ENCODE peak calls at places on chromosome 11, in four cellular contexts. P is foreskin fibroblast; Y is CD4-positive, alpha-beta memory T cell; D is H1. H is an unnamed sample.

GRCh38 chr11:21625982-21626381 is 566.9 kb upstream of the ANO5 start:
- DNase-seq in Y (no peak), P (no peak), D (no peak), H (peak)

GRCh38 chr11:6612816-6613136 is 760 bp upstream of the TAF10 start:
- DNase-seq in Y (no peak), P (no peak), D (peak), H (no peak)

GRCh38 chr11:6568191-6568918 is 35.1 kb downstream of the RRP8 start:
- DNase-seq in Y (no peak), D (peak), P (peak), H (peak)

GRCh38 chr11:69280994-69281393 is 13.0 kb upstream of the MYEOV start:
- DNase-seq in D (no peak), P (peak), Y (no peak), H (peak)

GRCh38 chr11:70544067-70544773 is 145.9 kb downstream of the CTTN start:
- DNase-seq in Y (no peak), D (no peak), P (no peak), H (no peak)

GRCh38 chr11:122365545-122366380 is 249.7 kb upstream of the BLID start:
- DNase-seq in P (peak), D (no peak), Y (no peak), H (no peak)

GRCh38 chr11:104124979-104125378 is 39.0 kb downstream of the PDGFD start:
- DNase-seq in Y (no peak), P (peak), D (no peak), H (no peak)

GRCh38 chr11:103545551-103545950 is 436.3 kb downstream of the DYNC2H1 start:
- DNase-seq in Y (no peak), P (no peak), D (no peak), H (no peak)

GRCh38 chr11:95700471-95700817 is 89.1 kb downstream of the FAM76B start:
- DNase-seq in P (no peak), Y (peak), D (no peak), H (no peak)

GRCh38 chr11:12053606-12054361 is 45.4 kb upstream of the DKK3 start:
- DNase-seq in Y (no peak), D (no peak), P (peak), H (no peak)

GRCh38 chr11:65066315-65066714 is 8.0 kb upstream of the NAALADL1 start:
- DNase-seq in P (no peak), D (no peak), Y (no peak), H (no peak)

GRCh38 chr11:65064847-65065240 is 6.5 kb upstream of the NAALADL1 start:
- DNase-seq in P (no peak), Y (no peak), D (no peak), H (no peak)

GRCh38 chr11:65067446-65067845 is 9.1 kb upstream of the NAALADL1 start:
- DNase-seq in Y (no peak), P (no peak), D (no peak), H (no peak)

GRCh38 chr11:65065898-65066297 is 7.5 kb upstream of the NAALADL1 start:
- DNase-seq in P (no peak), Y (no peak), D (no peak), H (no peak)

GRCh38 chr11:65066805-65067291 is 8.5 kb upstream of the NAALADL1 start:
- DNase-seq in P (no peak), Y (no peak), D (peak), H (no peak)
- H3K4me3 ChIP-seq in P (no peak), Y (no peak), D (no peak), H (no peak)

GRCh38 chr11:63874511-63874910 is 35.6 kb downstream of the MARK2 start:
- DNase-seq in D (no peak), P (no peak), Y (no peak), H (no peak)

GRCh38 chr11:63870351-63871197 is 31.7 kb downstream of the MARK2 start:
- DNase-seq in Y (no peak), P (peak), D (no peak), H (no peak)

GRCh38 chr11:63871962-63872832 is 33.3 kb downstream of the MARK2 start:
- DNase-seq in D (no peak), P (peak), Y (no peak), H (peak)

GRCh38 chr11:63873381-63873780 is 34.5 kb downstream of the MARK2 start:
- DNase-seq in Y (no peak), D (no peak), P (no peak), H (no peak)

GRCh38 chr11:63872833-63873201 is 33.9 kb downstream of the MARK2 start:
- DNase-seq in Y (no peak), D (no peak), P (no peak), H (no peak)
- H3K4me3 ChIP-seq in Y (no peak), D (no peak), P (no peak), H (no peak)

DNA sequence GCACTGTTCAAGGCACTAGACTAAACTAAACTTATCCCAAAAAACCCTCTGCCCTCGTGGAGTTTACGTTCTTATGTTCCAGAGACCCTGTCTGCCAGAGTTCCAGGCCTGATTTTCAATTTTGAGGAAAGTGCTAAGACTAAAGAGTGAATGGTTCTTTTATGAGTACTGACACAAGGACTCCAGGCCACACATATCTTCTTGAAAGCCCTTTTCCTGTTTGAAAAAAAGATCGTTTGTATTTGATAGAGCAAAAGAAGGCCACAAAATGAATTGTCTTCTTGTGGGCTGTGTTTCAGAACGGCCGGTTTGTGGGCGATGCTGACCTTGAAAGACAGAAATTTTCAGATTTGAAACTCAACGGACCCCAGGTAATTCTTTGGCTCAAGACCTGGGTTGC is 32.1 kb downstream of the CTNND1 start:
- DNase-seq in P (no peak), D (no peak), Y (no peak), H (no peak)
- H3K4me3 ChIP-seq in P (no peak), D (no peak), Y (no peak), H (no peak)

GRCh38 chr11:60769811-60770210 is 13.1 kb downstream of the MS4A15 start:
- DNase-seq in D (no peak), Y (no peak), P (no peak), H (no peak)
- H3K4me3 ChIP-seq in D (no peak), Y (no peak), P (no peak), H (no peak)

GRCh38 chr11:110857885-110858555 is 145.8 kb upstream of the ARHGAP20 start:
- DNase-seq in Y (no peak), D (no peak), P (peak), H (peak)
- H3K4me3 ChIP-seq in Y (no peak), D (no peak), P (no peak), H (no peak)

GRCh38 chr11:76798656-76799055 is 15.5 kb downstream of the TSKU start:
- DNase-seq in Y (no peak), D (no peak), P (no peak), H (no peak)
- H3K4me3 ChIP-seq in Y (no peak), D (no peak), P (peak), H (no peak)

GRCh38 chr11:33157103-33158027 is 3.9 kb downstream of the CSTF3 start:
- DNase-seq in P (no peak), Y (no peak), D (no peak), H (no peak)
- H3K4me3 ChIP-seq in P (no peak), Y (no peak), D (no peak), H (no peak)

DNA sequence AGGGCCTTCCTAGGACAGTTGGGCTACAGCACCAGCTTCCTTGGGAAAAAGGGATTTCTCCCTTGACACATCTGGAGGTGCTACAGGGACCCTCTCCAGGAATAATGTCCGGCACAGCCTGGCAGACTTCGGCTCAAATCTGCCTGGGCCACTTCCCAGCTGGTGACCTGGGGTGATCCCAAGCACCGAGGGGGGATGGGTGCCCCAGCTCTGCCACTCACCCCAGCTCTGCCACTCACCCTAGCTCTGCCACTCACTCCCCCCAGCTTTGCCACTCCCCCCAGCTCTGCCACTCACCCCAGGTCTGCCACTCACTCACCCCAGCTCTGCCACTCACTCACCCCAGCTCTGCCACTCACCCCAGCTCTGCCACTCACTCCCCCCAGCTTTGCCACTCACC is 9.9 kb downstream of the OSBPL5 start:
- DNase-seq in P (no peak), Y (no peak), D (no peak), H (no peak)
- H3K4me3 ChIP-seq in P (peak), Y (no peak), D (no peak), H (no peak)

GRCh38 chr11:2518112-2518982 is 73.5 kb downstream of the KCNQ1 start:
- DNase-seq in P (no peak), D (peak), Y (no peak), H (no peak)

GRCh38 chr11:2519517-2519878 is 74.7 kb downstream of the KCNQ1 start:
- DNase-seq in Y (no peak), D (no peak), P (no peak), H (no peak)

GRCh38 chr11:2519879-2520735 is 75.3 kb downstream of the KCNQ1 start:
- DNase-seq in P (no peak), Y (no peak), D (no peak), H (no peak)

GRCh38 chr11:2517386-2518064 is 72.7 kb downstream of the KCNQ1 start:
- DNase-seq in D (no peak), P (no peak), Y (no peak), H (no peak)

GRCh38 chr11:2518983-2519340 is 74.2 kb downstream of the KCNQ1 start:
- DNase-seq in P (no peak), D (peak), Y (no peak), H (no peak)
- H3K4me3 ChIP-seq in P (no peak), D (no peak), Y (no peak), H (no peak)

GRCh38 chr11:92812841-92813240 is 156.6 kb upstream of the MTNR1B start:
- DNase-seq in P (no peak), D (no peak), Y (no peak), H (no peak)

GRCh38 chr11:92808009-92808408 is 161.4 kb upstream of the MTNR1B start:
- DNase-seq in D (no peak), P (no peak), Y (no peak), H (no peak)

GRCh38 chr11:92811341-92811740 is 158.1 kb upstream of the MTNR1B start:
- DNase-seq in D (no peak), Y (no peak), P (no peak), H (no peak)

DNA sequence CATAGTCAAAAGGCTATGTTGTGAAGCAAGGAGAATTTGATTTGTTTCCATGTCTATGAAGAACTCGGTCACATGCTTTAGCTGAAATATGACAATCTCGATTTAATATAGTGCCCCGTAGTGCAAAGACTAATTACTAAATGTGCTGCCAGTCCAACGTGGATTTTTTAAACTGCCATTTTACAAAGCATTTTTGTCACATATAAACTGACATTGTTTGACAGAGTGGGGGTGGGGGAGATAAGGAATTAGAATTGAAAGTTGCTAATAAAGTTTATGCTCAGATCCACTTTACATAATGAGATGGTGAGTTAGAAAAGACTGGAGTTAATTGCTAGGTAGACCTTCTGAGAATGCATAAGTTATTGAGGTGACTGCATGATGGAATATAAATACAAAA is 159.0 kb upstream of the MTNR1B start:
- DNase-seq in P (no peak), D (no peak), Y (no peak), H (no peak)
- H3K4me3 ChIP-seq in P (no peak), D (no peak), Y (no peak), H (no peak)

H was measured in MG63.